ENCODE peak calls at places on chromosomes 5 and 9, in four cellular contexts. One of them, this sample, is unnamed.

GRCh38 chr5:27008604-27009564 is 29.5 kb downstream of the CDH9 start:
- DNase-seq in uterus: no peak
- DNase-seq in fibroblast of lung: no peak
- DNase-seq in heart right ventricle: no peak
- DNase-seq in this sample: no peak

GRCh38 chr5:142325677-142326479 is 1.1 kb upstream of the SPRY4 start:
- DNase-seq in uterus: no peak
- DNase-seq in fibroblast of lung: peak; percentile 75
- DNase-seq in heart right ventricle: peak; percentile 70
- DNase-seq in this sample: no peak

GRCh38 chr5:110335361-110336046 is 391.0 kb downstream of the TMEM232 start:
- DNase-seq in uterus: no peak
- DNase-seq in fibroblast of lung: peak; percentile 17
- DNase-seq in heart right ventricle: no peak
- DNase-seq in this sample: peak; percentile 97

GRCh38 chr5:95812100-95812472 is 10.4 kb downstream of the GLRX start:
- DNase-seq in uterus: peak; percentile 41
- DNase-seq in fibroblast of lung: peak; percentile 85
- DNase-seq in heart right ventricle: no peak
- DNase-seq in this sample: no peak

GRCh38 chr5:58077966-58078365 is 381.9 kb downstream of the PLK2 start:
- DNase-seq in uterus: no peak
- DNase-seq in fibroblast of lung: no peak
- DNase-seq in heart right ventricle: no peak
- DNase-seq in this sample: no peak

GRCh38 chr5:157290156-157290980 is 24.4 kb downstream of the CYFIP2 start:
- DNase-seq in uterus: no peak
- DNase-seq in fibroblast of lung: no peak
- DNase-seq in heart right ventricle: no peak
- DNase-seq in this sample: peak; percentile 18

GRCh38 chr9:84278131-84278530 is 62.4 kb downstream of the SLC28A3 start:
- DNase-seq in uterus: no peak
- DNase-seq in fibroblast of lung: no peak
- DNase-seq in heart right ventricle: no peak
- DNase-seq in this sample: no peak

GRCh38 chr9:3299872-3300271 is 225.9 kb downstream of the RFX3 start:
- DNase-seq in uterus: no peak
- DNase-seq in fibroblast of lung: no peak
- DNase-seq in heart right ventricle: no peak
- DNase-seq in this sample: no peak

GRCh38 chr5:84379749-84380148 is 4.9 kb downstream of the EDIL3 start:
- DNase-seq in uterus: no peak
- DNase-seq in fibroblast of lung: peak; percentile 54
- DNase-seq in heart right ventricle: no peak
- DNase-seq in this sample: no peak
- H3K4me3 ChIP-seq in uterus: no peak overlapping the region
- H3K4me3 ChIP-seq in fibroblast of lung: no peak overlapping the region
- H3K4me3 ChIP-seq in heart right ventricle: no peak overlapping the region
- H3K4me3 ChIP-seq in this sample: no peak overlapping the region

GRCh38 chr9:127269440-127269839 is 4.9 kb downstream of the GARNL3 start:
- DNase-seq in uterus: no peak
- DNase-seq in fibroblast of lung: no peak
- DNase-seq in heart right ventricle: no peak
- DNase-seq in this sample: no peak

GRCh38 chr9:127278372-127278771 is 13.8 kb downstream of the GARNL3 start:
- DNase-seq in uterus: no peak
- DNase-seq in fibroblast of lung: no peak
- DNase-seq in heart right ventricle: no peak
- DNase-seq in this sample: no peak

GRCh38 chr9:127277770-127278169 is 13.2 kb downstream of the GARNL3 start:
- DNase-seq in uterus: no peak
- DNase-seq in fibroblast of lung: no peak
- DNase-seq in heart right ventricle: no peak
- DNase-seq in this sample: no peak

GRCh38 chr9:127277099-127277498 is 12.5 kb downstream of the GARNL3 start:
- DNase-seq in uterus: no peak
- DNase-seq in fibroblast of lung: no peak
- DNase-seq in heart right ventricle: no peak
- DNase-seq in this sample: no peak

DNA sequence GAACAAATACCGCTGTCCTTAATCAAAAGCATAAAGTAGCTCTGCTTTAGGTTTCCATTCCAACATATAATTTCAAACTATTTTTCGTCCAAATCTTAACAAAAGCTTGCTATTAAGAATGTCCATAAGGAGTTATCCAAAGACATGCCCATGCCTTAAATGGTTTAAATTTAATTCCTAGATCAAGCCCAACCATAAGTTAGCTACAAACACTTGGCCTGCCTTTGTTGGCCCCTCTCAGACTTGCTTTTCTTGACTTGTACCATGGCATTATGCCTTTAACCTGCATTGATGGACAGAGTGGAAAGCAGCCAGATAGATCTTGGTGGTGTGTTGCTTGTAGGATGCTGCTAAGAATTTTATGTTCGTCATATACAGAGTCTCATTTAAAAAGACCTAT is 8.8 kb downstream of the GARNL3 start:
- DNase-seq in uterus: no peak
- DNase-seq in fibroblast of lung: no peak
- DNase-seq in heart right ventricle: no peak
- DNase-seq in this sample: no peak
- TF ChIP-seq CTCF in uterus: no peak
- TF ChIP-seq CTCF in fibroblast of lung: no peak
- TF ChIP-seq CTCF in heart right ventricle: no peak
- TF ChIP-seq CTCF in this sample: no peak

GRCh38 chr9:137325791-137326190 is 23.7 kb upstream of the NRARP start:
- DNase-seq in uterus: no peak
- DNase-seq in fibroblast of lung: no peak
- DNase-seq in heart right ventricle: no peak
- DNase-seq in this sample: no peak

GRCh38 chr9:137323531-137324331 is 21.7 kb upstream of the NRARP start:
- DNase-seq in uterus: no peak
- DNase-seq in fibroblast of lung: no peak
- DNase-seq in heart right ventricle: no peak
- DNase-seq in this sample: no peak

GRCh38 chr9:137325124-137325523 is 23.1 kb upstream of the NRARP start:
- DNase-seq in uterus: no peak
- DNase-seq in fibroblast of lung: no peak
- DNase-seq in heart right ventricle: no peak
- DNase-seq in this sample: no peak

GRCh38 chr9:137330689-137331088 is 28.6 kb upstream of the NRARP start:
- DNase-seq in uterus: no peak
- DNase-seq in fibroblast of lung: no peak
- DNase-seq in heart right ventricle: no peak
- DNase-seq in this sample: no peak

DNA sequence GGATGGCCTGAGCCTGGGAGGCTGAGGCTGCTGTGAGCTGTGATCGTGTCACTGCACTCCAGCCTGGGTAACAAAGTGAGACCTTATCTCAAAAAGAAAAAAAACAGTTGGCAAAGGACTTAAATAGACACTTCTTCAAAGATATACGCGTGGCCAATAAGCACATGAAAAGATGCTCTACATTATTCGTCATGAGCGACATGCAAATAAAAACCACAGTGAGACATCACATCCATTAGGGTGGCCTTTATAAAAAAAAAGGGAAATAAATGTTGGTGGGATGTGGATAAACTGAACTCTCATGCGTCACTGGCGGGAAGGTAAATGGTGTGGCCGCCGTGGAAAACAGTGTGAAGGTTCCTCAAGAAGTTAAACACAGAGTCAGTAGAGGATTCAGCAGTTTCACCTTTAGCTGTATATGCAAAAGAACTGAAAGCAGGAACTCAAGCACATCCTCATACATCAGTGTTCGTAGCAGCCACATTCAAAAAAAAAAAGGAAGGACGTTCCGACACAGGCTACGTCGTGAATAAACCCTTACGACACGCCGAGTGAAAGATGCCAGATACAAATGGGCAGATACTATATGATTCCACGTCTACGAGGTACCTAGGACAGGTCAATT is 24.5 kb upstream of the NRARP start:
- DNase-seq in uterus: no peak
- DNase-seq in fibroblast of lung: no peak
- DNase-seq in heart right ventricle: no peak
- DNase-seq in this sample: no peak
- H3K4me3 ChIP-seq in uterus: no peak overlapping the region
- H3K4me3 ChIP-seq in fibroblast of lung: no peak overlapping the region
- H3K4me3 ChIP-seq in heart right ventricle: no peak overlapping the region
- H3K4me3 ChIP-seq in this sample: no peak overlapping the region

GRCh38 chr5:71697967-71698366 is 21.1 kb upstream of the CARTPT start:
- DNase-seq in uterus: no peak
- DNase-seq in fibroblast of lung: no peak
- DNase-seq in heart right ventricle: no peak
- DNase-seq in this sample: no peak
- TF ChIP-seq CTCF in uterus: no peak
- TF ChIP-seq CTCF in fibroblast of lung: peak; percentile 47
- TF ChIP-seq CTCF in heart right ventricle: peak; percentile 58
- TF ChIP-seq CTCF in this sample: peak; percentile 42

GRCh38 chr5:1594336-1595106 is 70.8 kb upstream of the LPCAT1 start:
- DNase-seq in uterus: peak; percentile 65
- DNase-seq in fibroblast of lung: peak; percentile 10
- DNase-seq in heart right ventricle: peak; percentile 76
- DNase-seq in this sample: no peak
- H3K4me3 ChIP-seq in uterus: peak overlapping the region; percentile 40
- H3K4me3 ChIP-seq in fibroblast of lung: peak overlapping the region; percentile 34
- H3K4me3 ChIP-seq in heart right ventricle: peak overlapping the region; percentile 30
- H3K4me3 ChIP-seq in this sample: no peak overlapping the region

DNA sequence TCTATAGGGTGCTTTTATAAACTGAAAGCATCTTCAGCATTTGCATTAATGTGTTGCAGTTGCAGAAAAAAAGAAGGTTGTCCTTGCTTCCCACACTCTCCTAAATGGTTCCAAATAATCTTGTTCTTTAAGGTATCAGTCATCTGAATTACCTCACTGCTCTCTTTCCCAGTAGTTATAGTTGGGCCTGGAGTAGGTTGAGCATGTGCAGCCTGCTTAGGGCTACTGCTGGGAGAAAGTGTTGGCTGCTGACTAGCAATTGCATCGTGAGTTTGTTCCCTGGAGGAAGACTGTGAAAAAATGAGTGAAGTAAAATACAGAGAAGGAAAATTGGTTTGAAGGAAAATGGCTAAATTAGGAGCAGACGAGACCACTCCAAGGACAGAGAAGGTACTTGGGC is 74.5 kb downstream of the PRR16 start:
- DNase-seq in uterus: no peak
- DNase-seq in fibroblast of lung: peak; percentile 61
- DNase-seq in heart right ventricle: peak; percentile 4
- DNase-seq in this sample: no peak
- TF ChIP-seq CTCF in uterus: no peak
- TF ChIP-seq CTCF in fibroblast of lung: no peak
- TF ChIP-seq CTCF in heart right ventricle: no peak
- TF ChIP-seq CTCF in this sample: no peak

GRCh38 chr9:129210125-129210524 is 32.1 kb upstream of the IER5L start:
- DNase-seq in uterus: no peak
- DNase-seq in fibroblast of lung: no peak
- DNase-seq in heart right ventricle: no peak
- DNase-seq in this sample: no peak

GRCh38 chr9:129209109-129209508 is 31.0 kb upstream of the IER5L start:
- DNase-seq in uterus: no peak
- DNase-seq in fibroblast of lung: no peak
- DNase-seq in heart right ventricle: no peak
- DNase-seq in this sample: no peak

GRCh38 chr9:129208191-129209091 is 30.4 kb upstream of the IER5L start:
- DNase-seq in uterus: no peak
- DNase-seq in fibroblast of lung: no peak
- DNase-seq in heart right ventricle: no peak
- DNase-seq in this sample: no peak

GRCh38 chr9:129211686-129212085 is 33.6 kb upstream of the IER5L start:
- DNase-seq in uterus: no peak
- DNase-seq in fibroblast of lung: no peak
- DNase-seq in heart right ventricle: no peak
- DNase-seq in this sample: no peak

DNA sequence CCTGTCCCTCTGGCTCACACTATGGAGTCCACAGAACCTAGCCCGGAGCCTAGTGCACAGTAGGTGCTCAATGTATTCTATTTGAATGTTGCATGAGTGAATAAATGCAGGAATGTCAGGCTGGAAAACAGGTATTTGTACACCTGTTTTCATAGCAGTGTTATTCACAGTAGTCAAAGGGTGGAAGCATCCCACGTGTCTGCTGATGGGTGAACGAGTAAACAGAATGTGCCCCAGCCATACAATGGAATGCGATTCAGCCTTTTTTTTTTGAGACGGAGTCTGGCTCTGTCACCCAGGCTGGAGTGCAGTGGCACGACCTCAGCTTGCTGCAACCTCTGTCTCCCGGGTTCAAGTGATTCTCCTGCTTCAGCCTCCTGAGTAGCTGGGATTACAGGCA is 31.5 kb upstream of the IER5L start:
- DNase-seq in uterus: no peak
- DNase-seq in fibroblast of lung: no peak
- DNase-seq in heart right ventricle: no peak
- DNase-seq in this sample: no peak
- H3K4me3 ChIP-seq in uterus: no peak overlapping the region
- H3K4me3 ChIP-seq in fibroblast of lung: no peak overlapping the region
- H3K4me3 ChIP-seq in heart right ventricle: no peak overlapping the region
- H3K4me3 ChIP-seq in this sample: no peak overlapping the region

GRCh38 chr9:93965830-93966577 is 10.8 kb upstream of the BARX1 start:
- DNase-seq in uterus: no peak
- DNase-seq in fibroblast of lung: no peak
- DNase-seq in heart right ventricle: no peak
- DNase-seq in this sample: no peak
- TF ChIP-seq CTCF in uterus: no peak
- TF ChIP-seq CTCF in fibroblast of lung: no peak
- TF ChIP-seq CTCF in heart right ventricle: no peak
- TF ChIP-seq CTCF in this sample: peak; percentile 9

GRCh38 chr9:97697837-97698236 is 697 bp upstream of the XPA start:
- DNase-seq in uterus: no peak
- DNase-seq in fibroblast of lung: no peak
- DNase-seq in heart right ventricle: no peak
- DNase-seq in this sample: no peak
- H3K4me3 ChIP-seq in uterus: peak overlapping the region; percentile 65
- H3K4me3 ChIP-seq in fibroblast of lung: no peak overlapping the region
- H3K4me3 ChIP-seq in heart right ventricle: no peak overlapping the region
- H3K4me3 ChIP-seq in this sample: no peak overlapping the region

This sample was measured in AG09309.